ENCODE peak calls at places on chromosomes 2 and 18, in six cellular contexts. V is neuronal stem cell, J is IMR-90, B is mesenchymal stem cell, G is H1, W is trophoblast cell. D is an unnamed sample.

GRCh38 chr2:9274701-9275343 is 68.2 kb downstream of the ASAP2 start:
- DNase-seq in V (no peak), J (no peak), B (no peak), G (no peak), W (no peak), D (no peak)

GRCh38 chr2:27857417-27858172 is 32.6 kb downstream of the RBKS start:
- DNase-seq in V (no peak), J (peak), B (peak), G (no peak), W (peak), D (no peak)

GRCh38 chr2:230944123-230944653 is 19.1 kb upstream of the GPR55 start:
- DNase-seq in V (no peak), J (no peak), B (no peak), G (no peak), W (no peak), D (no peak)

GRCh38 chr2:100731535-100731981 is 88.4 kb upstream of the NPAS2 start:
- DNase-seq in V (no peak), J (peak), B (peak), G (no peak), W (no peak), D (no peak)

GRCh38 chr2:7593286-7593685 is 676.1 kb downstream of the RNF144A start:
- DNase-seq in V (no peak), J (no peak), B (peak), G (no peak), W (peak), D (no peak)

GRCh38 chr2:183740241-183740640 is 616.0 kb downstream of the NUP35 start:
- DNase-seq in V (no peak), J (no peak), B (no peak), G (no peak), W (peak), D (no peak)

GRCh38 chr2:12321017-12321641 is 395.6 kb upstream of the TRIB2 start:
- DNase-seq in V (no peak), J (peak), B (peak), G (no peak), W (peak), D (peak)

GRCh38 chr18:79484661-79485621 is 89.2 kb downstream of the NFATC1 start:
- DNase-seq in V (peak), J (peak), B (peak), G (no peak), W (peak), D (no peak)

GRCh38 chr2:85997016-85997970 is 108.4 kb downstream of the POLR1A start:
- DNase-seq in V (no peak), J (peak), B (no peak), G (no peak), W (no peak), D (no peak)

GRCh38 chr2:69581774-69582581 is 61.6 kb downstream of the AAK1 start:
- DNase-seq in V (no peak), J (peak), B (peak), G (no peak), W (peak), D (peak)

GRCh38 chr2:170213651-170214050 is 35.7 kb downstream of the MYO3B start:
- DNase-seq in V (no peak), J (no peak), B (no peak), G (no peak), W (no peak), D (no peak)

GRCh38 chr2:218981390-218982311 is 3.3 kb downstream of the FEV start:
- DNase-seq in V (no peak), J (peak), B (no peak), G (no peak), W (no peak), D (peak)

GRCh38 chr2:106053116-106053515 is 141.0 kb downstream of the UXS1 start:
- DNase-seq in V (no peak), J (peak), B (peak), G (no peak), W (no peak), D (no peak)

GRCh38 chr2:241223211-241224067 is 35.0 kb downstream of the ANO7 start:
- DNase-seq in V (no peak), J (peak), B (no peak), G (no peak), W (no peak), D (no peak)

GRCh38 chr2:45301307-45302010 is 292.2 kb upstream of the SIX2 start:
- DNase-seq in V (no peak), J (no peak), B (no peak), G (no peak), W (no peak), D (no peak)

GRCh38 chr2:217010173-217010572 is 150.3 kb upstream of the TNP1 start:
- DNase-seq in V (no peak), J (peak), B (peak), G (no peak), W (no peak), D (no peak)

GRCh38 chr2:152335016-152335850 is at the start of gene FMNL2:
- DNase-seq in V (peak), J (peak), B (peak), G (peak), W (peak), D (peak)

GRCh38 chr2:172326211-172326509 is 101.2 kb upstream of the ITGA6 start:
- DNase-seq in V (no peak), J (no peak), B (no peak), G (no peak), W (peak), D (no peak)

GRCh38 chr2:127528487-127528886 is 2.2 kb upstream of the IWS1 start:
- DNase-seq in V (no peak), J (no peak), B (no peak), G (no peak), W (peak), D (peak)

GRCh38 chr2:168643979-168644378 is 158.5 kb upstream of the NOSTRIN start:
- DNase-seq in V (no peak), J (peak), B (no peak), G (no peak), W (no peak), D (no peak)

GRCh38 chr2:115369380-115369779 is 926.9 kb downstream of the DPP10 start:
- DNase-seq in V (no peak), J (no peak), B (peak), G (no peak), W (no peak), D (no peak)

GRCh38 chr2:72933646-72934151 is 16.4 kb downstream of the EMX1 start:
- DNase-seq in V (no peak), J (no peak), B (no peak), G (no peak), W (no peak), D (no peak)

GRCh38 chr2:14344355-14344754 is 288.2 kb upstream of the LRATD1 start:
- DNase-seq in V (no peak), J (no peak), B (no peak), G (no peak), W (no peak), D (no peak)

GRCh38 chr2:26144031-26144430 is 28.9 kb upstream of the GAREM2 start:
- DNase-seq in V (no peak), J (no peak), B (no peak), G (no peak), W (no peak), D (peak)

GRCh38 chr2:236663267-236663666 is 93.6 kb downstream of the ACKR3 start:
- DNase-seq in V (no peak), J (no peak), B (no peak), G (no peak), W (no peak), D (no peak)

GRCh38 chr18:51017140-51017874 is 12.7 kb upstream of the SMAD4 start:
- DNase-seq in V (peak), J (no peak), B (no peak), G (no peak), W (no peak), D (peak)

GRCh38 chr2:170554278-170554955 is 160.7 kb upstream of the SP5 start:
- DNase-seq in V (no peak), J (no peak), B (no peak), G (no peak), W (no peak), D (no peak)

GRCh38 chr2:96637385-96638143 is 548 bp downstream of the KANSL3 start:
- DNase-seq in V (no peak), J (peak), B (peak), G (peak), W (peak), D (peak)

GRCh38 chr2:217685255-217685605 is 317.6 kb downstream of the TNS1 start:
- DNase-seq in V (no peak), J (peak), B (peak), G (no peak), W (peak), D (peak)

GRCh38 chr2:9230051-9230802 is 23.6 kb downstream of the ASAP2 start:
- DNase-seq in V (no peak), J (peak), B (peak), G (no peak), W (no peak), D (no peak)

GRCh38 chr18:4004176-4004829 is 450.8 kb downstream of the DLGAP1 start:
- DNase-seq in V (no peak), J (peak), B (peak), G (no peak), W (no peak), D (no peak)

GRCh38 chr2:211816739-211817138 is 721.9 kb downstream of the ERBB4 start:
- DNase-seq in V (no peak), J (no peak), B (no peak), G (no peak), W (no peak), D (no peak)

GRCh38 chr2:187403568-187404260 is 44.3 kb downstream of the CALCRL start:
- DNase-seq in V (no peak), J (no peak), B (no peak), G (no peak), W (no peak), D (no peak)

DNA sequence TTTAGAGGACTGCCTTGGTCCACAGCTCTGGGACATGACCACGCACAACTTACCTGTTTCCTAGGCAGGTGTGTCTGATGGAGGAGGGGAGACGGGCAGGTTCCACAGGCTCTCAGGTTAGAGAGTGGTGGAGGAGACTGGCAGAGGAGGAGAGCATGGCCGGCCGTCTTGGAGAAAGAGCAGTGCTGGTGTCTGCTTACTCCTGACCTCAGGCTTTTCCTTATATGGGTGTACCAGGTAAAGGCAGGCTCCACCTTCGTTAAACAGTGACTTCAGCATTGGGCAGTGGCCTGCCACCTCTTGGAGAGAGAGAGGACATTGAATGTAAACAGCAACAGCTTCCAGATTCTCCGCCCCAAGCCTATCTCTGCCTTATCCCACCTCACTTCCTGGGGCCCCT is at the start of gene CAPN13:
- DNase-seq in V (no peak), J (no peak), B (no peak), G (peak), W (peak), D (peak)
- H3K4me3 ChIP-seq in V (no peak), J (no peak), B (no peak), G (peak), W (no peak), D (no peak)

DNA sequence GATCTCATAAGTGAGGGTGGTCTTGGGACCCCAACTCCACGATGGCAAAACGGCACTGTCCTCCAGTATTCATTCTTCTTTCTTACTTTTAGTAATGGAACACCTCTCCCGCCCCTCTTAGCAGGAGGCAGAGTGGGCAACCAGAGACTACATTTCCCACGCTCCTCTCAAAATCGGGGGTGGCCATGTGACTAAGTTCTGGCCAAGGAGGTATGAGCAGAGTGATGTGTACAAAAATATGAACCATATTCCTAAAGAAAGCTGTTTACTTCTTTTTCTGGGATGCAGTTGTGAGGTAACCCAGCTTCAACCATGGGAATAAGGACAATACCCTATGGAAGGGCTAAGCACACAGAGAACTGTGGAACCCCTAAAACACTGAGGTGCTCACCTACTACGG is 12.8 kb downstream of the REV1 start:
- DNase-seq in V (no peak), J (no peak), B (no peak), G (no peak), W (no peak), D (no peak)
- H2AK5ac ChIP-seq in V (no peak), J (no peak), B (no peak), G (no peak), W (no peak), D (no peak)

GRCh38 chr2:189407944-189408209 is 33.4 kb upstream of the WDR75 start:
- DNase-seq in V (no peak), J (no peak), B (no peak), G (no peak), W (no peak), D (no peak)

GRCh38 chr2:189406612-189407011 is 34.7 kb upstream of the WDR75 start:
- DNase-seq in V (no peak), J (no peak), B (peak), G (no peak), W (no peak), D (no peak)

GRCh38 chr2:189408294-189408693 is 33.0 kb upstream of the WDR75 start:
- DNase-seq in V (no peak), J (peak), B (no peak), G (no peak), W (no peak), D (no peak)

GRCh38 chr2:189409136-189409535 is 32.1 kb upstream of the WDR75 start:
- DNase-seq in V (no peak), J (peak), B (peak), G (no peak), W (no peak), D (no peak)

GRCh38 chr2:189407161-189407943 is 33.9 kb upstream of the WDR75 start:
- DNase-seq in V (no peak), J (peak), B (peak), G (no peak), W (no peak), D (no peak)
- H3K4me3 ChIP-seq in V (no peak), J (peak), B (no peak), G (no peak), W (no peak), D (no peak)

DNA sequence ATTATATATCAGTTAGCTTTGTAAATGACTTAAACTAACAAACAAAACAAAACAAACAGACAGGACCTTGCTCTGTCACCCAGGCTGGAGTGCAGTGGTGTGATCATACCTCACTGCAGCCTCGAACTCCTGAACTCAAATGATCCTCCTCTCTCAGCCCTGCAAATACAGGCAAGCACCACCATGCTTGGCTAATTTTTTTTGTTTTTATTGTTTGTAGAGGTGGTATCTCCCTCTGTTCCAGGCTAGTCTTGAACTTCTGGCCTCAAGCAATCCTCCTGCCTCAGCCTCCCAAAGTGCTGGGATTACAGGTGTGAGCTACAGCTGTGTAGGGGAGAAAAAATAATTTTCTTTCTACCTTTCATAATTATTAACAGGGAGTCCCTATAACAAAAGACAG is 33.8 kb upstream of the PPM1B start:
- DNase-seq in V (no peak), J (no peak), B (no peak), G (no peak), W (no peak), D (no peak)
- H2AK5ac ChIP-seq in V (no peak), J (peak), B (no peak), G (peak), W (no peak), D (no peak)

DNA sequence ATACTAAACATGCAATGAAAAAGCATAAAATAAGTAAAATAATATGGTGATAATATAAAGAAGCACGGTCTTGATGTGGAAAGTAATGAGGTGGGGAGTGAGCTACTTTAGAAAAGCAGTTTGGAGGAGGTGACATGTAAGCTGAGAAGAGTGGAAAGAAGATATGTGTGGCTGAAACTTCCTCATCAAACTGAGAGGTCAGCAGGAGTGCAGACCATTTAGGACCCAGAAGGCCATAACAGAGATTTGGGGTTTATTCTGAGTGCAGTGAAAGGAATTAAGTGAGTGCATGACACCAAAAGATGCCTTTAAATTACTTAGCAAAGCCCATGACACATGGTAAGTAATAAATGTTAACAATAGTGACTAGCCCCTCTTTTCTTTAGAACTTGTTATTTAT is 24.4 kb upstream of the TMEM182 start:
- DNase-seq in V (no peak), J (no peak), B (no peak), G (no peak), W (no peak), D (no peak)
- H3K4me3 ChIP-seq in V (no peak), J (no peak), B (no peak), G (peak), W (no peak), D (no peak)

GRCh38 chr2:179235463-179236108 is 29.0 kb downstream of the SESTD1 start:
- DNase-seq in V (no peak), J (peak), B (no peak), G (no peak), W (no peak), D (no peak)
- H2AK5ac ChIP-seq in V (no peak), J (no peak), B (no peak), G (no peak), W (no peak), D (no peak)

GRCh38 chr2:112836695-112837117 is at the start of gene IL1B:
- DNase-seq in V (no peak), J (peak), B (peak), G (no peak), W (no peak), D (no peak)
- H3K4me3 ChIP-seq in V (no peak), J (peak), B (no peak), G (no peak), W (no peak), D (no peak)

GRCh38 chr2:163693484-163693883 is 42.3 kb downstream of the FIGN start:
- DNase-seq in V (no peak), J (no peak), B (no peak), G (no peak), W (no peak), D (no peak)

GRCh38 chr2:163698857-163699256 is 37.0 kb downstream of the FIGN start:
- DNase-seq in V (peak), J (no peak), B (no peak), G (peak), W (no peak), D (peak)

GRCh38 chr2:163701399-163702195 is 34.2 kb downstream of the FIGN start:
- DNase-seq in V (no peak), J (peak), B (peak), G (no peak), W (no peak), D (no peak)

GRCh38 chr2:163697429-163697828 is 38.4 kb downstream of the FIGN start:
- DNase-seq in V (no peak), J (no peak), B (no peak), G (no peak), W (no peak), D (peak)

GRCh38 chr2:163697846-163698637 is 37.8 kb downstream of the FIGN start:
- DNase-seq in V (no peak), J (no peak), B (no peak), G (no peak), W (no peak), D (peak)
- H2AK5ac ChIP-seq in V (no peak), J (no peak), B (peak), G (no peak), W (no peak), D (no peak)

GRCh38 chr2:64140665-64141064 is 3.6 kb downstream of the PELI1 start:
- DNase-seq in V (no peak), J (no peak), B (no peak), G (no peak), W (no peak), D (no peak)
- H3K4me3 ChIP-seq in V (no peak), J (no peak), B (no peak), G (peak), W (no peak), D (no peak)

D was measured in mesendoderm.